ENCODE peak calls at places on chromosomes 3 and 15, in four cellular contexts. K is GM12878, J is K562, X is H1. C is an unnamed sample.

GRCh38 chr3:190671658-190672057 is 157.8 kb downstream of the IL1RAP start:
- DNase-seq in K (no peak), J (no peak), X (no peak), C (no peak)

GRCh38 chr3:38004415-38005075 is 14.0 kb downstream of the VILL start:
- DNase-seq in X (no peak), J (no peak), K (no peak), C (peak; percentile 88)

GRCh38 chr3:38455639-38456430 is 2.1 kb downstream of the ACVR2B start:
- DNase-seq in X (peak; percentile 29), J (peak; percentile 21), K (no peak), C (no peak)

GRCh38 chr15:60476713-60477112 is 2.2 kb downstream of the ICE2 start:
- DNase-seq in K (no peak), J (no peak), X (no peak), C (peak; percentile 71)

GRCh38 chr3:72904156-72904555 is 16.3 kb downstream of the GXYLT2 start:
- DNase-seq in X (no peak), K (no peak), J (no peak), C (no peak)

GRCh38 chr15:28086175-28086703 is 12.9 kb downstream of the OCA2 start:
- DNase-seq in K (peak; percentile 25), J (peak; percentile 63), X (no peak), C (peak; percentile 60)

GRCh38 chr3:195450731-195451229 is 8.0 kb upstream of the ACAP2 start:
- DNase-seq in X (no peak), J (no peak), K (no peak), C (no peak)

GRCh38 chr3:189941679-189942078 is 179.0 kb downstream of the P3H2 start:
- DNase-seq in J (no peak), X (no peak), K (no peak), C (peak; percentile 79)

GRCh38 chr15:34729056-34729455 is 25.7 kb downstream of the GJD2 start:
- DNase-seq in K (no peak), J (no peak), X (no peak), C (no peak)

GRCh38 chr3:70249509-70250160 is 62.8 kb downstream of the MDFIC2 start:
- DNase-seq in X (no peak), K (no peak), J (no peak), C (no peak)

GRCh38 chr15:80399508-80399907 is 4.7 kb upstream of the ARNT2 start:
- DNase-seq in X (no peak), K (no peak), J (no peak), C (no peak)

GRCh38 chr3:97497138-97497537 is 267.4 kb upstream of the ARL6 start:
- DNase-seq in K (no peak), X (no peak), J (no peak), C (peak; percentile 3)
- TF ChIP-seq CBX5 in K (no peak), X (no peak), J (no peak), C (no peak)

DNA sequence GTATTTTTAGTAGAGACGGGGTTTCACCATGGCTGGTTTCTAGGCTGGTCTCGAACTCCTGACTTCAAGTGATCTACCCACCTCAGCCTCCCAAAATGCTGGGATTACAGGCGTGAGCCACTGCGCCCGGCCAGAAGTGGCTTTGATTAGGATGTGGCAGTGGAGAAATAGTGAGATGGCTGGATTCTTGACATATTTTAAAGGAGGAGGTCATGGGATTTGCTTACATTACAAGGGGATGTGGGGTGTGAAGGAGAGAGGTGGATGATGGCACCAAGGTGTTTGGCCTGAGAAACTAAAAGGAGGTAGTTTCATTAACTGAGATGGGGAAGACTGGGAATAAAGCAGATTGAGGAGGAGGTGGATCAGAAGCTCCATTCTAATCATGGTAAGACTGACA is 15.0 kb upstream of the LTF start:
- DNase-seq in K (no peak), X (no peak), J (no peak), C (no peak)
- TF ChIP-seq BRCA1 in K (no peak), X (no peak), J (no peak), C (no peak)

GRCh38 chr3:99248130-99248529 is 346.6 kb upstream of the DCBLD2 start:
- DNase-seq in K (no peak), J (no peak), X (no peak), C (no peak)
- H3K4me1 ChIP-seq in K (no peaks in the 10 kb centered on the region), J (no peaks in the 10 kb centered on the region), X (no peaks in the 10 kb centered on the region), C (no peaks in the 10 kb centered on the region)

GRCh38 chr15:89090791-89091666 is 2.8 kb downstream of the ABHD2 start:
- DNase-seq in X (no peak), K (no peak), J (no peak), C (no peak)
- TF ChIP-seq CBX5 in X (no peak), K (no peak), J (no peak), C (no peak)

GRCh38 chr3:32998631-32999451 is 47.4 kb downstream of the CCR4 start:
- DNase-seq in K (no peak), J (no peak), X (no peak), C (no peak)
- TF ChIP-seq BRCA1 in K (no peak), J (no peak), X (no peak), C (no peak)

GRCh38 chr15:22954326-22954725 is 25.8 kb downstream of the CYFIP1 start:
- DNase-seq in X (no peak), K (no peak), J (no peak), C (no peak)
- H3K4me1 ChIP-seq in X (peaks cover 3% of the 10 kb centered on the region), K (peaks cover 12% of the 10 kb centered on the region), J (peaks cover 26% of the 10 kb centered on the region), C (peaks cover 50% of the 10 kb centered on the region)

GRCh38 chr15:75468908-75469307 is 17.4 kb upstream of the SIN3A start:
- DNase-seq in K (no peak), J (no peak), X (no peak), C (no peak)
- TF ChIP-seq CBX5 in K (no peak), J (no peak), X (no peak), C (no peak)

GRCh38 chr3:192223815-192224214 is 503.5 kb downstream of the FGF12 start:
- DNase-seq in K (no peak), X (no peak), J (no peak), C (no peak)
- TF ChIP-seq BRCA1 in K (no peak), X (no peak), J (no peak), C (no peak)